ENCODE peak calls at places on chromosomes 1 and 21, in four cellular contexts. I is tibial artery, Z is MCF 10A, B is heart left ventricle. N is an unnamed sample.

GRCh38 chr1:152110860-152111514 is 4.3 kb downstream of the TCHH start:
- DNase-seq in Z (peak; percentile 71), B (no peak), I (no peak), N (no peak)

GRCh38 chr21:42113926-42114409 is 42.9 kb downstream of the UMODL1 start:
- DNase-seq in I (peak; percentile 63), B (no peak), Z (peak; percentile 79), N (no peak)

GRCh38 chr1:39668111-39668510 is 3.8 kb downstream of the NT5C1A start:
- DNase-seq in Z (no peak), B (peak; percentile 69), I (no peak), N (no peak)

GRCh38 chr1:97331165-97331564 is 589.7 kb downstream of the DPYD start:
- DNase-seq in I (no peak), Z (no peak), B (no peak), N (no peak)

GRCh38 chr1:197464039-197464438 is 196.0 kb downstream of the CRB1 start:
- DNase-seq in B (no peak), I (no peak), Z (peak; percentile 87), N (no peak)

GRCh38 chr1:246530482-246530881 is 23.4 kb upstream of the SMYD3 start:
- DNase-seq in B (no peak), Z (no peak), I (no peak), N (no peak)

GRCh38 chr1:38166461-38166860 is 119.9 kb upstream of the POU3F1 start:
- DNase-seq in I (no peak), B (no peak), Z (peak; percentile 26), N (no peak)

GRCh38 chr1:203173566-203173965 is 2.1 kb downstream of the MYBPH start:
- DNase-seq in Z (no peak), B (no peak), I (no peak), N (no peak)

GRCh38 chr1:204267191-204267601 is 53.4 kb upstream of the GOLT1A start:
- DNase-seq in I (no peak), B (no peak), Z (no peak), N (no peak)

GRCh38 chr1:7262611-7263010 is 477.4 kb downstream of the CAMTA1 start:
- DNase-seq in B (no peak), Z (peak; percentile 81), I (no peak), N (no peak)

GRCh38 chr1:91804546-91805023 is 81.4 kb downstream of the TGFBR3 start:
- DNase-seq in Z (peak; percentile 88), I (no peak), B (no peak), N (no peak)

GRCh38 chr1:44296794-44297193 is 58.3 kb downstream of the ERI3 start:
- DNase-seq in Z (no peak), B (no peak), I (no peak), N (no peak)

GRCh38 chr1:9606458-9606857 is 17.7 kb downstream of the TMEM201 start:
- DNase-seq in Z (no peak), B (no peak), I (no peak), N (no peak)

GRCh38 chr21:38769253-38769780 is 36.4 kb upstream of the ETS2 start:
- DNase-seq in I (no peak), Z (no peak), B (no peak), N (no peak)

GRCh38 chr1:77683142-77683835 is 831 bp upstream of the ZZZ3 start:
- DNase-seq in B (peak; percentile 94), I (peak; percentile 89), Z (peak; percentile 89), N (peak; percentile 90)

GRCh38 chr1:227388214-227388613 is 69.9 kb upstream of the CDC42BPA start:
- DNase-seq in I (no peak), Z (no peak), B (no peak), N (no peak)

GRCh38 chr1:65027699-65028358 is 61.5 kb upstream of the JAK1 start:
- DNase-seq in Z (peak; percentile 65), B (peak; percentile 61), I (peak; percentile 49), N (no peak)

GRCh38 chr1:215109171-215109570 is 26.6 kb downstream of the KCNK2 start:
- DNase-seq in Z (no peak), B (no peak), I (no peak), N (no peak)

GRCh38 chr1:248421384-248421783 is 18.5 kb downstream of the OR2T1 start:
- DNase-seq in B (no peak), I (no peak), Z (peak; percentile 38), N (no peak)

GRCh38 chr1:36864182-36865079 is 169.9 kb downstream of the GRIK3 start:
- DNase-seq in I (no peak), Z (no peak), B (no peak), N (no peak)

GRCh38 chr1:240148333-240148732 is 56.6 kb downstream of the FMN2 start:
- DNase-seq in Z (no peak), I (no peak), B (no peak), N (no peak)

GRCh38 chr1:218394416-218394815 is 49.3 kb downstream of the TGFB2 start:
- DNase-seq in B (no peak), Z (no peak), I (no peak), N (no peak)

GRCh38 chr1:73604739-73605138 is 593.2 kb downstream of the LRRIQ3 start:
- DNase-seq in Z (peak; percentile 34), B (no peak), I (no peak), N (no peak)

GRCh38 chr1:147821883-147822282 is 61.5 kb upstream of the GJA5 start:
- DNase-seq in Z (peak; percentile 14), I (no peak), B (peak; percentile 49), N (no peak)

GRCh38 chr1:159141584-159142518 is 29.6 kb upstream of the CADM3 start:
- DNase-seq in I (no peak), B (no peak), Z (peak; percentile 72), N (no peak)

GRCh38 chr1:211633523-211633843 is 41.9 kb downstream of the NEK2 start:
- DNase-seq in I (no peak), B (no peak), Z (no peak), N (no peak)

GRCh38 chr1:3561801-3562200 is 49.5 kb downstream of the MEGF6 start:
- DNase-seq in Z (no peak), B (no peak), I (no peak), N (no peak)